ENCODE peak calls at places on chromosome 11, in five cellular contexts. One of them, this sample, is unnamed. For H3K36me3, the result is how much of the 10 kb centered on the place peaks cover.

GRCh38 chr11:46369458-46370152 is 11.9 kb upstream of the MDK start:
- DNase-seq in heart left ventricle: no peak
- DNase-seq in DND-41: peak
- DNase-seq in right atrium auricular region: no peak
- DNase-seq in testis: peak
- DNase-seq in this sample: no peak

GRCh38 chr11:134398079-134398444 is 14.0 kb downstream of the B3GAT1 start:
- DNase-seq in heart left ventricle: no peak
- DNase-seq in DND-41: no peak
- DNase-seq in right atrium auricular region: no peak
- DNase-seq in testis: no peak
- DNase-seq in this sample: no peak

GRCh38 chr11:125995313-125995712 is 49.5 kb downstream of the VSIG10L2 start:
- DNase-seq in heart left ventricle: no peak
- DNase-seq in DND-41: no peak
- DNase-seq in right atrium auricular region: no peak
- DNase-seq in testis: no peak
- DNase-seq in this sample: no peak

GRCh38 chr11:43573233-43573632 is 107.3 kb upstream of the HSD17B12 start:
- DNase-seq in heart left ventricle: no peak
- DNase-seq in DND-41: peak
- DNase-seq in right atrium auricular region: no peak
- DNase-seq in testis: peak
- DNase-seq in this sample: no peak

GRCh38 chr11:61092280-61092766 is 10.0 kb upstream of the CD5 start:
- DNase-seq in heart left ventricle: no peak
- DNase-seq in DND-41: no peak
- DNase-seq in right atrium auricular region: no peak
- DNase-seq in testis: no peak
- DNase-seq in this sample: no peak

GRCh38 chr11:47938791-47939560 is 41.4 kb upstream of the PTPRJ start:
- DNase-seq in heart left ventricle: no peak
- DNase-seq in DND-41: no peak
- DNase-seq in right atrium auricular region: no peak
- DNase-seq in testis: no peak
- DNase-seq in this sample: no peak

GRCh38 chr11:27485930-27486773 is 13.6 kb upstream of the LGR4 start:
- DNase-seq in heart left ventricle: peak
- DNase-seq in DND-41: peak
- DNase-seq in right atrium auricular region: no peak
- DNase-seq in testis: peak
- DNase-seq in this sample: no peak

GRCh38 chr11:58513747-58514367 is 6.0 kb upstream of the OR5B21 start:
- DNase-seq in heart left ventricle: no peak
- DNase-seq in DND-41: peak
- DNase-seq in right atrium auricular region: no peak
- DNase-seq in testis: peak
- DNase-seq in this sample: no peak

GRCh38 chr11:118846181-118846946 is 37.3 kb upstream of the CXCR5 start:
- DNase-seq in heart left ventricle: no peak
- DNase-seq in DND-41: no peak
- DNase-seq in right atrium auricular region: no peak
- DNase-seq in testis: no peak
- DNase-seq in this sample: no peak

GRCh38 chr11:8021920-8022319 is 34.8 kb downstream of the EIF3F start:
- DNase-seq in heart left ventricle: no peak
- DNase-seq in DND-41: no peak
- DNase-seq in right atrium auricular region: peak
- DNase-seq in testis: no peak
- DNase-seq in this sample: no peak

GRCh38 chr11:114154271-114155047 is 94.9 kb downstream of the ZBTB16 start:
- DNase-seq in heart left ventricle: no peak
- DNase-seq in DND-41: no peak
- DNase-seq in right atrium auricular region: peak
- DNase-seq in testis: peak
- DNase-seq in this sample: no peak

GRCh38 chr11:12695221-12695794 is 21.1 kb downstream of the TEAD1 start:
- DNase-seq in heart left ventricle: no peak
- DNase-seq in DND-41: no peak
- DNase-seq in right atrium auricular region: no peak
- DNase-seq in testis: no peak
- DNase-seq in this sample: no peak
- H3K4me3 ChIP-seq in heart left ventricle: no peak
- H3K4me3 ChIP-seq in DND-41: no peak
- H3K4me3 ChIP-seq in right atrium auricular region: no peak
- H3K4me3 ChIP-seq in testis: no peak
- H3K4me3 ChIP-seq in this sample: no peak

GRCh38 chr11:62591448-62592215 is at the start of gene TUT1:
- DNase-seq in heart left ventricle: peak
- DNase-seq in DND-41: peak
- DNase-seq in right atrium auricular region: peak
- DNase-seq in testis: peak
- DNase-seq in this sample: peak

GRCh38 chr11:62593434-62594044 is 2.2 kb upstream of the TUT1 start:
- DNase-seq in heart left ventricle: peak
- DNase-seq in DND-41: peak
- DNase-seq in right atrium auricular region: peak
- DNase-seq in testis: peak
- DNase-seq in this sample: peak

GRCh38 chr11:62592989-62593421 is 1.7 kb upstream of the TUT1 start:
- DNase-seq in heart left ventricle: no peak
- DNase-seq in DND-41: no peak
- DNase-seq in right atrium auricular region: no peak
- DNase-seq in testis: no peak
- DNase-seq in this sample: no peak

GRCh38 chr11:62592216-62592815 is 993 bp upstream of the TUT1 start:
- DNase-seq in heart left ventricle: no peak
- DNase-seq in DND-41: no peak
- DNase-seq in right atrium auricular region: no peak
- DNase-seq in testis: peak
- DNase-seq in this sample: no peak

DNA sequence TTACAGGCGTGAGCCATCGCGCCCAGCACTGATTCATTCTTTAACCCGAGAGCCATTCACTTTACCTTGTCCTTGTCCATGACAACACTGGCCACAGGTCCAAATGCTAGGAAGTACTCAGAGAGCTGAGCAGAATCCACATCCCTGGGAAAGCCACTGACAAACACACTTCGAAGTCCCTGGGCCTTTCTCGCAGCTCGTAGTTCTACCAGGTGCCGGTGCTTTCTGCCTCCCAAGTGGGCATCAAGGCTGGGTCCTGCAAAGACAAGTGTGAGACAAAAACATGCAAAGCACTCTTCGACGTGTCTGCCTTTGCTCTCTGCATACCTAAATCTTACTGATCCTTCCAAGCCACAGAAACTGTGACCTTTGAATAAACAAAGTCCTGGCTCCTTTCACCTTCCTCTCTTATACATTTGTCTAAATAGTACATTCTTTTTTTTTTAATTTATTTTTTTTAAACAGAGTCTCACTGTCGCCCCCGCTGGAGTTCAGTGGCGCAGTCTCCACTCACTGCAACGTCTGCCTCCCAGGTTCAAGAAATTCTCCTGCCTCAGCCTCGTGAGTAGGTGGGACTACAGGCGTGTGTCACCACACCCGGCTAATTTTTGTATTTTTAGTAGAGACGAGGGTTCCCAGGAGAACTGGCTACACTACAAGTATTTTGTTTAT is 2.2 kb downstream of the TUT1 start:
- DNase-seq in heart left ventricle: no peak
- DNase-seq in DND-41: peak
- DNase-seq in right atrium auricular region: no peak
- DNase-seq in testis: no peak
- DNase-seq in this sample: peak
- TF ChIP-seq CTCF in heart left ventricle: no peak
- TF ChIP-seq CTCF in DND-41: peak
- TF ChIP-seq CTCF in right atrium auricular region: no peak
- TF ChIP-seq CTCF in testis: no peak
- TF ChIP-seq CTCF in this sample: no peak

GRCh38 chr11:33083918-33084317 is 44.5 kb downstream of the TCP11L1 start:
- DNase-seq in heart left ventricle: no peak
- DNase-seq in DND-41: no peak
- DNase-seq in right atrium auricular region: no peak
- DNase-seq in testis: no peak
- DNase-seq in this sample: no peak
- H3K36me3 ChIP-seq in heart left ventricle: half or more
- H3K36me3 ChIP-seq in DND-41: half or more
- H3K36me3 ChIP-seq in right atrium auricular region: under half
- H3K36me3 ChIP-seq in testis: under half
- H3K36me3 ChIP-seq in this sample: under half

DNA sequence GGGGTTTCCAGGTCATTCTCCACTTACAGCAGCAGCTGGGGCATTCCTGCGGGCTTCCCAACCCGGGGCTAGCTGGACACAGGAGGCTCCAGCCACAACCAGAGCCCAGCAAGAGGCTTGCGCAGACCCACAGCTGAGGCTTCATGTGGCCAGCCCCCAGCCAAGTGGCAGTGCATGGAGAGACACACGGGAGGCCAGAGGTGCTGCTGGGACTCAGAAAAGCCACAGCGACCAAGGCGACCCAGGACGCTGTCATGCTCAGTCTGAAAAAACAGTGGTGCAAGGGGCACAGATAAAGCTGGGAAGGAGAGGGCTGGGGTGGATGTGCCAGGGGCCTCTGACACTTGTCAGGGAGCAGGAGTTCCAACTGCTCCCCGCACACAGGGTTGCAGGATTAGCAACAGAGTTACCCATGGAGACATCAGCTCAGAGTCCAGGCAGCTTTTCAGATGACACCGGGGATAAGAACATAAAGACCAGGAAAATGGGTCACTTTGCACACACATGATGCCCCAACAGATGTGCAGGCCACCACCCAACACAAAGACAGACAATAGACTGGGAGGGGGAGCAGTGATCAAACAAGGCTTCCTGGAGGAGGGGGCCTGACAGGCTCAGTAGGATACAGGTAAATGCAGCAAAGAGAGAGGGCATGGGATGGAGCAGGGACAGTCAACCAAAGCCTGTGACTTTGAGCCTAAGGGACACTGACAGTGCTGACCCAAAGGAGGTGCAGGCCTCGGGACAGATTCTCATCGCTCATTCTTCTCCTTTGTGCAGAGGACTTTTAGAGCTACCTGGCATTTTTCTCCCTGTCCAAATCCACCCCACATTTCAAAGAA is 6.9 kb upstream of the NEAT1 start:
- DNase-seq in heart left ventricle: no peak
- DNase-seq in DND-41: no peak
- DNase-seq in right atrium auricular region: no peak
- DNase-seq in testis: peak
- DNase-seq in this sample: peak
- H3K4me3 ChIP-seq in heart left ventricle: peak
- H3K4me3 ChIP-seq in DND-41: no peak
- H3K4me3 ChIP-seq in right atrium auricular region: peak
- H3K4me3 ChIP-seq in testis: no peak
- H3K4me3 ChIP-seq in this sample: no peak

DNA sequence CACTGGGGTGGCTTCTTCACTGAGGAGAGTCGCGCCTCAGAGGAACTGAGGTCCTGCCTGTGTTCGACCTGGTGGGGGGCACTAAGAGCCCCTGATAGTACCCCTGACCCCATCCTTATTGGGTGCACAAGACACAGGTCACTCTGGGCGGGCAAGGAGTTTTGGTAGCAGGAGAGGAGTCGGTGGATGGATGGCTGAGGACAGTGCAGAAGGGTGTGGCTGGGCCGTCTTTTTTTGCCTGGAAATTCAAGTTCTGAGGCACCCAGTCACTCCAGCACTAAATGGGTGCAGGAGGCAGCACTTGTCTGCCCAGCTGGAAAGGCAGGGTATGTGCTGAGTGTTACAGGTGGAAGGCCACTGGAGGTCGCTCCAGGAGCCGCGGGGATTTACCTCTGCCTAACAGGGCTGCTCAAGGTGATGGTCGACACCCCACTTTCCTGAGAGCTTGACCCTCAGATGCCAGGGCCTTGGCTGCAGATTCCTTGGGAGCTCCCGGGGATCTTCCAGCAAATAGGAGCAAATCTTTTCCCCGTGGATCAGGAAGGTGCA is 960 bp downstream of the TSSC4 start:
- DNase-seq in heart left ventricle: no peak
- DNase-seq in DND-41: no peak
- DNase-seq in right atrium auricular region: no peak
- DNase-seq in testis: no peak
- DNase-seq in this sample: no peak
- TF ChIP-seq CTCF in heart left ventricle: no peak
- TF ChIP-seq CTCF in DND-41: no peak
- TF ChIP-seq CTCF in right atrium auricular region: no peak
- TF ChIP-seq CTCF in testis: no peak
- TF ChIP-seq CTCF in this sample: no peak

DNA sequence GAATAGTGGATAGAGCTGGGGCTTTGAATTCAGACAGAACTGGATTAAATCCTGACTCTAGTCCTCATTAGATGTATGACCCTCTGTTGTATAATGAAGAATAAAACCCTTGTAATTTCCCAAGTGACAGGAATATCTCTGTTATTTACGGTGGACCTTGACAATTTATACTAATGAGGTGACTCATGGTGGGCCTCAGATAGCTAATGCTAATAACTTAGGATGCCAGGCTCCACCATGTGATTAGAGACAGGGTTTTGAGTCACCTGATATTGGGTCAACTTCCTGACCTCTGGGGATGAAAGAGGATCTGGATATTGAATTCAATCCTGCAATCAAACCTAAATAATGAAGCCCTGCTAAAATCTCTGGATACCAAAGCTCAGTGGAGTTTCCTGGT is 33.6 kb downstream of the OSBP start:
- DNase-seq in heart left ventricle: no peak
- DNase-seq in DND-41: no peak
- DNase-seq in right atrium auricular region: no peak
- DNase-seq in testis: no peak
- DNase-seq in this sample: no peak
- H3K36me3 ChIP-seq in heart left ventricle: half or more
- H3K36me3 ChIP-seq in DND-41: half or more
- H3K36me3 ChIP-seq in right atrium auricular region: half or more
- H3K36me3 ChIP-seq in testis: under half
- H3K36me3 ChIP-seq in this sample: under half

GRCh38 chr11:37643968-37644367 is 1045.9 kb upstream of the RAG2 start:
- DNase-seq in heart left ventricle: no peak
- DNase-seq in DND-41: no peak
- DNase-seq in right atrium auricular region: no peak
- DNase-seq in testis: no peak
- DNase-seq in this sample: no peak
- H3K4me3 ChIP-seq in heart left ventricle: no peak
- H3K4me3 ChIP-seq in DND-41: no peak
- H3K4me3 ChIP-seq in right atrium auricular region: no peak
- H3K4me3 ChIP-seq in testis: no peak
- H3K4me3 ChIP-seq in this sample: no peak

DNA sequence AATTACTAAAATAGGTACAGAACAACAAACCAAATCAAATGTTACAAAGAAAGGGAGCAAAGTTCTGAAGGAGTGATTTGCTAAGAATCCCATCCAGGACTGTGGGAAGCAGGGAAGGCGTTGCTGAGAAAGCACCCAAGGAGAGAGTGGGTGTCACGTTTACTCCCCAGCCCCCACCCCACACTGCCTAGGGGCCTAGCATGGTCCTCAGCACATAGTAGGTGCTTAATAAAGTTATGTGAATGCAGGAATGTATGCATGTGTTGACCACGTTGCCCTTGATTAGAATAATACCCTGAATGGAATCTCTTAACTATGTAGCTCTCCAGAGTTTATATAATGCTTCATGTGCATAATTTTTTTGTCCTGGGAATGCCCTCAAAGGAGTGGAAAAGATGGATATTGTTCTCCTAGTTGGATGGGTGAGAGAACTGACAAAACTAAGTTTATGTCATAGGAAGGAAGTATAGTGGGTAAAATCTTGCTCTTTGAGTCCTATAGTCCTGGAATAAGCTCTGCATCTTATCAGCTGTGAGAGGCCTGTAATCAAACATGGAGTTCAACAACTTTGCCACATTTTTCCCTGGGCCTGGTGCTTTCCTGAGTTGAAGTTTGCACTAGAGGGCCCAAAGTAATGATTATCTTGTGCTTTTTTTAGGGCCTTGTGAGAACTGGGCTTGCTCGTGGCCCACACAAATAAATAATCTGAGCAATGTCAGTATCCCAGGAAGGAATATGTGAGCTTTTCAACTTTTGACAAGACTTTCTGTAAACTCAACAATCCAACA is 53.8 kb upstream of the LMO2 start:
- DNase-seq in heart left ventricle: no peak
- DNase-seq in DND-41: no peak
- DNase-seq in right atrium auricular region: no peak
- DNase-seq in testis: no peak
- DNase-seq in this sample: no peak
- TF ChIP-seq CTCF in heart left ventricle: no peak
- TF ChIP-seq CTCF in DND-41: no peak
- TF ChIP-seq CTCF in right atrium auricular region: no peak
- TF ChIP-seq CTCF in testis: no peak
- TF ChIP-seq CTCF in this sample: no peak